ENCODE peak calls at places on chromosomes 7 and 10, in four cellular contexts. One of them, this sample, is unnamed.

GRCh38 chr7:44460325-44460724 is 30.1 kb downstream of the NUDCD3 start:
- DNase-seq in endothelial cell of umbilical vein: no peak
- DNase-seq in GM23248: no peak
- DNase-seq in mammary epithelial cell: peak; percentile 30
- DNase-seq in this sample: no peak

GRCh38 chr10:88702848-88703597 is 3.0 kb upstream of the LIPK start:
- DNase-seq in endothelial cell of umbilical vein: peak; percentile 83
- DNase-seq in GM23248: no peak
- DNase-seq in mammary epithelial cell: peak; percentile 92
- DNase-seq in this sample: peak; percentile 8

GRCh38 chr7:151429555-151430331 is 10.2 kb downstream of the CRYGN start:
- DNase-seq in endothelial cell of umbilical vein: no peak
- DNase-seq in GM23248: peak; percentile 30
- DNase-seq in mammary epithelial cell: no peak
- DNase-seq in this sample: peak; percentile 86

GRCh38 chr10:132239126-132240031 is 52.6 kb downstream of the DPYSL4 start:
- DNase-seq in endothelial cell of umbilical vein: no peak
- DNase-seq in GM23248: no peak
- DNase-seq in mammary epithelial cell: no peak
- DNase-seq in this sample: peak; percentile 79

GRCh38 chr10:120514035-120514620 is 57.1 kb downstream of the PLPP4 start:
- DNase-seq in endothelial cell of umbilical vein: peak; percentile 49
- DNase-seq in GM23248: peak; percentile 54
- DNase-seq in mammary epithelial cell: peak; percentile 35
- DNase-seq in this sample: no peak

GRCh38 chr7:99106869-99107268 is 37.0 kb downstream of the SMURF1 start:
- DNase-seq in endothelial cell of umbilical vein: peak; percentile 23
- DNase-seq in GM23248: peak; percentile 29
- DNase-seq in mammary epithelial cell: peak; percentile 76
- DNase-seq in this sample: peak; percentile 27

GRCh38 chr10:123909866-123910265 is 18.3 kb upstream of the CPXM2 start:
- DNase-seq in endothelial cell of umbilical vein: no peak
- DNase-seq in GM23248: no peak
- DNase-seq in mammary epithelial cell: no peak
- DNase-seq in this sample: no peak

GRCh38 chr10:47452495-47453434 is 31.1 kb downstream of the ANXA8 start:
- DNase-seq in endothelial cell of umbilical vein: no peak
- DNase-seq in GM23248: no peak
- DNase-seq in mammary epithelial cell: no peak
- DNase-seq in this sample: no peak

GRCh38 chr10:30557884-30558283 is 71.7 kb downstream of the LYZL2 start:
- DNase-seq in endothelial cell of umbilical vein: no peak
- DNase-seq in GM23248: peak; percentile 20
- DNase-seq in mammary epithelial cell: peak; percentile 56
- DNase-seq in this sample: no peak

GRCh38 chr7:128266891-128267839 is 26.1 kb downstream of the LEP start:
- DNase-seq in endothelial cell of umbilical vein: no peak
- DNase-seq in GM23248: peak; percentile 70
- DNase-seq in mammary epithelial cell: peak; percentile 67
- DNase-seq in this sample: peak; percentile 92

GRCh38 chr10:11663763-11664555 is 52.5 kb upstream of the USP6NL start:
- DNase-seq in endothelial cell of umbilical vein: no peak
- DNase-seq in GM23248: no peak
- DNase-seq in mammary epithelial cell: no peak
- DNase-seq in this sample: peak; percentile 62

GRCh38 chr10:46064269-46064817 is 18.3 kb upstream of the MSMB start:
- DNase-seq in endothelial cell of umbilical vein: no peak
- DNase-seq in GM23248: no peak
- DNase-seq in mammary epithelial cell: no peak
- DNase-seq in this sample: no peak

GRCh38 chr7:44995555-44996493 is 4.2 kb upstream of the CCM2 start:
- DNase-seq in endothelial cell of umbilical vein: no peak
- DNase-seq in GM23248: no peak
- DNase-seq in mammary epithelial cell: no peak
- DNase-seq in this sample: no peak

GRCh38 chr7:46282155-46282554 is 361.1 kb upstream of the IGFBP3 start:
- DNase-seq in endothelial cell of umbilical vein: peak; percentile 55
- DNase-seq in GM23248: no peak
- DNase-seq in mammary epithelial cell: peak; percentile 50
- DNase-seq in this sample: no peak

GRCh38 chr7:100407285-100408180 is 21.0 kb downstream of the ZCWPW1 start:
- DNase-seq in endothelial cell of umbilical vein: peak; percentile 72
- DNase-seq in GM23248: peak; percentile 88
- DNase-seq in mammary epithelial cell: peak; percentile 66
- DNase-seq in this sample: no peak

GRCh38 chr7:7221602-7222038 is 39.3 kb downstream of the C1GALT1 start:
- DNase-seq in endothelial cell of umbilical vein: peak; percentile 55
- DNase-seq in GM23248: peak; percentile 88
- DNase-seq in mammary epithelial cell: peak; percentile 92
- DNase-seq in this sample: no peak

GRCh38 chr10:5545778-5546710 is 21.3 kb downstream of the CALML3 start:
- DNase-seq in endothelial cell of umbilical vein: peak; percentile 95
- DNase-seq in GM23248: no peak
- DNase-seq in mammary epithelial cell: peak; percentile 48
- DNase-seq in this sample: peak; percentile 98

GRCh38 chr10:114544045-114544659 is 113.9 kb downstream of the ABLIM1 start:
- DNase-seq in endothelial cell of umbilical vein: no peak
- DNase-seq in GM23248: no peak
- DNase-seq in mammary epithelial cell: peak; percentile 89
- DNase-seq in this sample: no peak

GRCh38 chr10:97821308-97822038 is 28.2 kb upstream of the GOLGA7B start:
- DNase-seq in endothelial cell of umbilical vein: no peak
- DNase-seq in GM23248: no peak
- DNase-seq in mammary epithelial cell: no peak
- DNase-seq in this sample: no peak

DNA sequence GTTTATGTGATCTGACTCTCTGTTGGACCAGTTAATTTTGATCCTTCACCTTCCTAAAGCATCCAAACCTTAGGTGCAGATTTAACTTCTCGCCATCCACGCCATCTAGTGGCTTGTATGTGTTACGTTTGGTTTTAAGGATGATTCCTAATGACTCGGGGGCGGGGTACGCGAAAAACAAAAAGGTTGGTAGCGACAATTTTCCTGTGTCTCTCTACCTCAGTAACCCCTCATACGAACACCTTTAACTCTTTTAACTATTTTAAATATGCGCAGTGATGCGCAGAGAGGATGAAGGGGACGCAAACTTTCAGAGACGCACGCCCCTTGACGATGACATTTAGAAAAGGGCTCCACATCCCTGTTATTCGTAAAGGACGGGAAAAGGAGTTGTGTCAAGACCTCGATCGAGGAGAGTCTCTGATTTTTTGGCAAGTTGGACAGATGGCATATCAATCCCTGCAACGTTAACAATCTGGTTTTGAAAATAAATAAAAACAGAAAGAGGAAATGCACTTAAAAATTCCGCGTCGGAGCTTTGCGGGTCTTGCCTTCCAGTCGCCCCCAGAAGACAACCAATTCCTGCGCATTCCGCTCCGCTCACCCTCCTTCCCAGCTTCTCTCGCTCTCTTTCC is 597 bp upstream of the KCND2 start:
- DNase-seq in endothelial cell of umbilical vein: peak; percentile 49
- DNase-seq in GM23248: peak; percentile 78
- DNase-seq in mammary epithelial cell: peak; percentile 29
- DNase-seq in this sample: peak; percentile 93
- H2AFZ ChIP-seq in endothelial cell of umbilical vein: peak overlapping the region; percentile 99
- H2AFZ ChIP-seq in GM23248: peak overlapping the region; percentile 92
- H2AFZ ChIP-seq in mammary epithelial cell: peak overlapping the region; percentile 80
- H2AFZ ChIP-seq in this sample: peak overlapping the region; percentile 95

DNA sequence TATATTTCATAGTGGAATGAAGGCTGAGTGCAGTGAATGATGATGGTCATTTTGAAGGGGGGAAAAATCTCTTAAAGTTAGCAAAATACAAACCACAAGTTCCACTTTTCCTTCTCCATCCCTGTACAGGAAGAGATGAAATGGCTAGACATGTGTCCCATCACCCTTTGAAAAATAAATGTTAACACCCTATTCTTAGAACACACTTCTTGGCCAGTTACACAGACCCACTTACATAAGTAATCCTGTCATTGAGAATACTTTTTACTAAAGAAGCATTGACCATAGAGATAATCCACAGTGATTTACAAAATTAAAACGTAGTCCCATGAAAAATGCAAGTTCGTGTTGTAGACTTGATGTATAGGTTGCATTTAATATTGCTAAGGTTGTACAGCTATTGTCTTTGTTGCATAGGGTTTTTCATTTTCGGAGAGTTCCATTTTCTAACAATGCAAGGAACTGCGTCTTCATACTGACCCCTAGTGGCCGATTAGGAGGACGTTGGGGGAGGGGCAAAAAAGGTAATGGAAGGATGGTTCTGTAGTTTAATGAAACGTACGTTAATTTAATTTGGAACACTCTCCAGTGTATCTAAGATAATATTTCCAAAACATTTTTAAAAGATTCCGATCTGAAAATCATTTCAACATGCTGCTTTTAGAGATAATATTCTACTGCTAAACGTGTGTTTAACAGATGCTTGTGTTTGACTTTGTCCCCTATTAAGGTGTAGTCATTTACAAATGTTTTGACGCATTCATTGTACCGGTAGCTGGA is 60.9 kb downstream of the ARMC3 start:
- DNase-seq in endothelial cell of umbilical vein: peak; percentile 71
- DNase-seq in GM23248: peak; percentile 78
- DNase-seq in mammary epithelial cell: peak; percentile 44
- DNase-seq in this sample: no peak
- H2AFZ ChIP-seq in endothelial cell of umbilical vein: no peak overlapping the region
- H2AFZ ChIP-seq in GM23248: no peak overlapping the region
- H2AFZ ChIP-seq in mammary epithelial cell: no peak overlapping the region
- H2AFZ ChIP-seq in this sample: no peak overlapping the region

DNA sequence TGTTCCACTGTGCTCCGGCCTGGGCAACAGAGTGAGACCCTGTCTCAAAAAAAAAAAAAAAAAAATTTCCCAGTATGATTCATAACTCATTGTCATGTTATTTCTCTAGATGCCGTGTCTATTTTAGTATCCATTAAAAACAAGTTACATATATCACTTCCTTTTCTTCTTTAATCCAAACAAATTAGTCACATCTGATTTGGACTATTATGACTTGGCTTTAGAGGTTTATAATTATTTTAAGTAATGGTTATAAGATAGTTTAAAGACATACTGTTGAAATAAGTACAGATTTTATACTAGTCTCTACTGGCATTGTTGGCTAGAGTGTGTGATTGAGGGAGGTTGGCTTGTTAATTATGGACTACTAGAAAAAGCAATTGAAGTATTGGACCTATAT is 53.3 kb downstream of the ZMYND11 start:
- DNase-seq in endothelial cell of umbilical vein: peak; percentile 86
- DNase-seq in GM23248: peak; percentile 25
- DNase-seq in mammary epithelial cell: peak; percentile 11
- DNase-seq in this sample: peak; percentile 64
- H2AFZ ChIP-seq in endothelial cell of umbilical vein: no peak overlapping the region
- H2AFZ ChIP-seq in GM23248: no peak overlapping the region
- H2AFZ ChIP-seq in mammary epithelial cell: no peak overlapping the region
- H2AFZ ChIP-seq in this sample: no peak overlapping the region

GRCh38 chr7:27128034-27128433 is 2.5 kb downstream of the HOXA4 start:
- DNase-seq in endothelial cell of umbilical vein: no peak
- DNase-seq in GM23248: no peak
- DNase-seq in mammary epithelial cell: no peak
- DNase-seq in this sample: peak; percentile 66

GRCh38 chr7:27128776-27129728 is 1.5 kb downstream of the HOXA4 start:
- DNase-seq in endothelial cell of umbilical vein: no peak
- DNase-seq in GM23248: no peak
- DNase-seq in mammary epithelial cell: no peak
- DNase-seq in this sample: peak; percentile 53

GRCh38 chr7:27131390-27131819 is 848 bp upstream of the HOXA4 start:
- DNase-seq in endothelial cell of umbilical vein: peak; percentile 37
- DNase-seq in GM23248: peak; percentile 58
- DNase-seq in mammary epithelial cell: no peak
- DNase-seq in this sample: peak; percentile 15

GRCh38 chr7:27130540-27131389 is at the start of gene HOXA4:
- DNase-seq in endothelial cell of umbilical vein: peak; percentile 89
- DNase-seq in GM23248: peak; percentile 98
- DNase-seq in mammary epithelial cell: peak; percentile 89
- DNase-seq in this sample: peak; percentile 100

GRCh38 chr7:27129729-27130539 is 623 bp downstream of the HOXA4 start:
- DNase-seq in endothelial cell of umbilical vein: peak; percentile 36
- DNase-seq in GM23248: peak; percentile 74
- DNase-seq in mammary epithelial cell: no peak
- DNase-seq in this sample: peak; percentile 92
- H2AFZ ChIP-seq in endothelial cell of umbilical vein: no peak overlapping the region
- H2AFZ ChIP-seq in GM23248: peak overlapping the region; percentile 79
- H2AFZ ChIP-seq in mammary epithelial cell: peak overlapping the region; percentile 96
- H2AFZ ChIP-seq in this sample: peak overlapping the region; percentile 18

GRCh38 chr10:113473011-113473410 is 79.8 kb upstream of the HABP2 start:
- DNase-seq in endothelial cell of umbilical vein: no peak
- DNase-seq in GM23248: no peak
- DNase-seq in mammary epithelial cell: no peak
- DNase-seq in this sample: no peak

GRCh38 chr10:113475381-113475807 is 77.5 kb upstream of the HABP2 start:
- DNase-seq in endothelial cell of umbilical vein: no peak
- DNase-seq in GM23248: peak; percentile 94
- DNase-seq in mammary epithelial cell: peak; percentile 64
- DNase-seq in this sample: peak; percentile 50

GRCh38 chr10:113473851-113474250 is 79.0 kb upstream of the HABP2 start:
- DNase-seq in endothelial cell of umbilical vein: no peak
- DNase-seq in GM23248: peak; percentile 89
- DNase-seq in mammary epithelial cell: no peak
- DNase-seq in this sample: no peak

GRCh38 chr10:113476191-113476590 is 76.7 kb upstream of the HABP2 start:
- DNase-seq in endothelial cell of umbilical vein: no peak
- DNase-seq in GM23248: peak; percentile 69
- DNase-seq in mammary epithelial cell: no peak
- DNase-seq in this sample: no peak

DNA sequence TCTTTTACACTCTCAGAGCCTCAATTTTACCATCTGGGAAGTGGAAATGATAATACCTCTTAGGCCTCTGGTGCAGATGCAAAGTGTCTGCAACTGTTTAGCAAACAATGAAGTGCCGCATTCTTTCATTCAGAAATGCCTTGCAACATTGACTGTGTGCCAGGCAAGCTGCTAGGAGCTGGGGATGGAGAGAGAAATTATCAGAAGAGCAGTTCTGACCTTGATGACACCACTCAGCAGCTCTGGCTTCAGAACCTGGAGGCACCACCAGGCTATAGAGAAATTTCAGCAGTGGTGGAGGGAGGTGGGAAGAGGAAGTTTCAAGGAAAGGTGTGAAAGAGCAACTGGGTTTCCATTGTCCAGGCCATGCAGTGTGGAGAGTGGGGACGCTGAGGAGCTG is 78.1 kb upstream of the HABP2 start:
- DNase-seq in endothelial cell of umbilical vein: no peak
- DNase-seq in GM23248: peak; percentile 68
- DNase-seq in mammary epithelial cell: no peak
- DNase-seq in this sample: no peak
- H2AFZ ChIP-seq in endothelial cell of umbilical vein: no peak overlapping the region
- H2AFZ ChIP-seq in GM23248: no peak overlapping the region
- H2AFZ ChIP-seq in mammary epithelial cell: peak overlapping the region; percentile 14
- H2AFZ ChIP-seq in this sample: no peak overlapping the region

This sample was measured in osteoblast.